ENCODE peak calls at places on chromosomes 13 and 19, in four cellular contexts. R is T-helper 17 cell, K is ureter, Y is LoVo. M is an unnamed sample.

GRCh38 chr19:33311326-33311682 is 9.0 kb upstream of the CEBPA start:
- DNase-seq in R (no peak), K (no peak), Y (no peak), M (peak)

GRCh38 chr13:110616103-110617101 is 1.1 kb downstream of the NAXD start:
- DNase-seq in R (no peak), K (peak), Y (peak), M (peak)

GRCh38 chr13:62627226-62627625 is 1211.6 kb upstream of the PCDH20 start:
- DNase-seq in Y (no peak), K (no peak), R (no peak), M (no peak)

GRCh38 chr13:59641758-59642157 is 522.0 kb downstream of the DIAPH3 start:
- DNase-seq in K (no peak), R (no peak), Y (no peak), M (no peak)

GRCh38 chr13:57627663-57628062 is 3.9 kb upstream of the PCDH17 start:
- DNase-seq in K (no peak), R (no peak), Y (peak), M (no peak)

GRCh38 chr13:99431927-99432636 is 69.2 kb upstream of the TM9SF2 start:
- DNase-seq in Y (no peak), K (no peak), R (no peak), M (no peak)

GRCh38 chr19:15264061-15264932 is 32.0 kb upstream of the EPHX3 start:
- DNase-seq in K (peak), R (peak), Y (no peak), M (peak)

GRCh38 chr13:113321546-113321945 is 24.5 kb downstream of the LAMP1 start:
- DNase-seq in K (no peak), R (no peak), Y (no peak), M (no peak)

GRCh38 chr19:50415661-50416033 is 3.1 kb upstream of the SPIB start:
- DNase-seq in K (no peak), Y (no peak), R (no peak), M (no peak)

GRCh38 chr13:99218545-99218944 is 17.9 kb downstream of the UBAC2 start:
- DNase-seq in K (no peak), R (no peak), Y (no peak), M (peak)

GRCh38 chr13:35198821-35199220 is 256.8 kb downstream of the NBEA start:
- DNase-seq in Y (no peak), K (no peak), R (no peak), M (no peak)

GRCh38 chr19:2477141-2477710 is 1.3 kb downstream of the GADD45B start:
- DNase-seq in R (no peak), K (no peak), Y (no peak), M (peak)

GRCh38 chr19:32489971-32490370 is 84.4 kb downstream of the DPY19L3 start:
- DNase-seq in Y (no peak), K (no peak), R (no peak), M (no peak)

GRCh38 chr13:33870046-33870668 is 52.2 kb downstream of the RFC3 start:
- DNase-seq in R (no peak), K (no peak), Y (no peak), M (peak)

GRCh38 chr13:65656740-65657329 is 1573.3 kb downstream of the PCDH9 start:
- DNase-seq in Y (no peak), K (no peak), R (no peak), M (no peak)

GRCh38 chr13:33307820-33308219 is 22.3 kb upstream of the STARD13 start:
- DNase-seq in Y (no peak), R (no peak), K (no peak), M (no peak)

GRCh38 chr19:49333426-49334288 is 1.5 kb upstream of the CD37 start:
- DNase-seq in R (peak), Y (no peak), K (no peak), M (peak)

GRCh38 chr19:11486661-11487503 is 6.0 kb upstream of the ELAVL3 start:
- DNase-seq in R (no peak), K (no peak), Y (no peak), M (no peak)